ENCODE peak calls at places on chromosomes 1 and 21, in four cellular contexts. One of them, this sample, is unnamed.

GRCh38 chr1:99754055-99754626 is 12.3 kb downstream of the FRRS1 start:
- DNase-seq in stimulated activated CD8-positive, alpha-beta memory T cell treated with anti-CD3 and anti-CD28 coated beads, Interleukin-4, amount 100 ng/mL, for 4 hours: no peak
- DNase-seq in caudate nucleus: no peak
- DNase-seq in GM10248: no peak
- DNase-seq in this sample: no peak

GRCh38 chr1:8047686-8048522 is 21.8 kb upstream of the ERRFI1 start:
- DNase-seq in stimulated activated CD8-positive, alpha-beta memory T cell treated with anti-CD3 and anti-CD28 coated beads, Interleukin-4, amount 100 ng/mL, for 4 hours: no peak
- DNase-seq in caudate nucleus: no peak
- DNase-seq in GM10248: no peak
- DNase-seq in this sample: no peak

GRCh38 chr21:41477641-41478318 is 30.2 kb downstream of the TMPRSS2 start:
- DNase-seq in stimulated activated CD8-positive, alpha-beta memory T cell treated with anti-CD3 and anti-CD28 coated beads, Interleukin-4, amount 100 ng/mL, for 4 hours: no peak
- DNase-seq in caudate nucleus: peak
- DNase-seq in GM10248: no peak
- DNase-seq in this sample: peak

GRCh38 chr1:24705260-24706073 is 39.8 kb upstream of the CLIC4 start:
- DNase-seq in stimulated activated CD8-positive, alpha-beta memory T cell treated with anti-CD3 and anti-CD28 coated beads, Interleukin-4, amount 100 ng/mL, for 4 hours: no peak
- DNase-seq in caudate nucleus: peak
- DNase-seq in GM10248: peak
- DNase-seq in this sample: peak

GRCh38 chr1:161727343-161727924 is 6.1 kb downstream of the FCRLB start:
- DNase-seq in stimulated activated CD8-positive, alpha-beta memory T cell treated with anti-CD3 and anti-CD28 coated beads, Interleukin-4, amount 100 ng/mL, for 4 hours: no peak
- DNase-seq in caudate nucleus: no peak
- DNase-seq in GM10248: peak
- DNase-seq in this sample: no peak

GRCh38 chr21:41970751-41971653 is 17.2 kb upstream of the C2CD2 start:
- DNase-seq in stimulated activated CD8-positive, alpha-beta memory T cell treated with anti-CD3 and anti-CD28 coated beads, Interleukin-4, amount 100 ng/mL, for 4 hours: no peak
- DNase-seq in caudate nucleus: no peak
- DNase-seq in GM10248: no peak
- DNase-seq in this sample: no peak

GRCh38 chr21:37393030-37393429 is 26.5 kb downstream of the DYRK1A start:
- DNase-seq in stimulated activated CD8-positive, alpha-beta memory T cell treated with anti-CD3 and anti-CD28 coated beads, Interleukin-4, amount 100 ng/mL, for 4 hours: no peak
- DNase-seq in caudate nucleus: no peak
- DNase-seq in GM10248: no peak
- DNase-seq in this sample: no peak

GRCh38 chr1:41666991-41667631 is 182.6 kb upstream of the EDN2 start:
- DNase-seq in stimulated activated CD8-positive, alpha-beta memory T cell treated with anti-CD3 and anti-CD28 coated beads, Interleukin-4, amount 100 ng/mL, for 4 hours: peak
- DNase-seq in caudate nucleus: no peak
- DNase-seq in GM10248: peak
- DNase-seq in this sample: no peak

GRCh38 chr1:169909499-169909898 is 15.8 kb upstream of the SCYL3 start:
- DNase-seq in stimulated activated CD8-positive, alpha-beta memory T cell treated with anti-CD3 and anti-CD28 coated beads, Interleukin-4, amount 100 ng/mL, for 4 hours: no peak
- DNase-seq in caudate nucleus: no peak
- DNase-seq in GM10248: no peak
- DNase-seq in this sample: no peak

GRCh38 chr1:219220945-219221344 is 47.3 kb downstream of the LYPLAL1 start:
- DNase-seq in stimulated activated CD8-positive, alpha-beta memory T cell treated with anti-CD3 and anti-CD28 coated beads, Interleukin-4, amount 100 ng/mL, for 4 hours: no peak
- DNase-seq in caudate nucleus: no peak
- DNase-seq in GM10248: peak
- DNase-seq in this sample: no peak

GRCh38 chr21:33399821-33400220 is 3.4 kb upstream of the IFNGR2 start:
- DNase-seq in stimulated activated CD8-positive, alpha-beta memory T cell treated with anti-CD3 and anti-CD28 coated beads, Interleukin-4, amount 100 ng/mL, for 4 hours: no peak
- DNase-seq in caudate nucleus: no peak
- DNase-seq in GM10248: no peak
- DNase-seq in this sample: no peak

GRCh38 chr1:32766328-32766972 is 50.7 kb downstream of the YARS1 start:
- DNase-seq in stimulated activated CD8-positive, alpha-beta memory T cell treated with anti-CD3 and anti-CD28 coated beads, Interleukin-4, amount 100 ng/mL, for 4 hours: no peak
- DNase-seq in caudate nucleus: no peak
- DNase-seq in GM10248: no peak
- DNase-seq in this sample: no peak

GRCh38 chr21:26966978-26967913 is at the start of gene ADAMTS5:
- DNase-seq in stimulated activated CD8-positive, alpha-beta memory T cell treated with anti-CD3 and anti-CD28 coated beads, Interleukin-4, amount 100 ng/mL, for 4 hours: no peak
- DNase-seq in caudate nucleus: peak
- DNase-seq in GM10248: peak
- DNase-seq in this sample: peak

GRCh38 chr1:214325401-214325800 is 44.4 kb downstream of the SMYD2 start:
- DNase-seq in stimulated activated CD8-positive, alpha-beta memory T cell treated with anti-CD3 and anti-CD28 coated beads, Interleukin-4, amount 100 ng/mL, for 4 hours: no peak
- DNase-seq in caudate nucleus: no peak
- DNase-seq in GM10248: no peak
- DNase-seq in this sample: no peak

GRCh38 chr1:239914827-239915231 is 176.9 kb upstream of the FMN2 start:
- DNase-seq in stimulated activated CD8-positive, alpha-beta memory T cell treated with anti-CD3 and anti-CD28 coated beads, Interleukin-4, amount 100 ng/mL, for 4 hours: no peak
- DNase-seq in caudate nucleus: no peak
- DNase-seq in GM10248: no peak
- DNase-seq in this sample: no peak

GRCh38 chr1:204868340-204868700 is 2.3 kb upstream of the NFASC start:
- DNase-seq in stimulated activated CD8-positive, alpha-beta memory T cell treated with anti-CD3 and anti-CD28 coated beads, Interleukin-4, amount 100 ng/mL, for 4 hours: no peak
- DNase-seq in caudate nucleus: peak
- DNase-seq in GM10248: no peak
- DNase-seq in this sample: peak

GRCh38 chr1:234975122-234975940 is 153.3 kb downstream of the TOMM20 start:
- DNase-seq in stimulated activated CD8-positive, alpha-beta memory T cell treated with anti-CD3 and anti-CD28 coated beads, Interleukin-4, amount 100 ng/mL, for 4 hours: no peak
- DNase-seq in caudate nucleus: no peak
- DNase-seq in GM10248: no peak
- DNase-seq in this sample: no peak

This sample was measured in putamen.